ENCODE peak calls at places on chromosomes 7 and 10, in six cellular contexts. V, E, F, R, N and H are unnamed samples.

GRCh38 chr10:546971-547590 is 142.4 kb downstream of the DIP2C start:
- DNase-seq in V (no peak), E (peak; percentile 34), F (peak; percentile 63), R (peak; percentile 62), N (peak; percentile 81), H (peak; percentile 69)

GRCh38 chr7:4739528-4739992 is 35.9 kb upstream of the AP5Z1 start:
- DNase-seq in V (peak; percentile 42), E (no peak), F (peak; percentile 76), R (peak; percentile 77), N (no peak), H (no peak)

GRCh38 chr7:75642810-75643486 is 95.8 kb downstream of the HIP1 start:
- DNase-seq in V (peak; percentile 76), E (peak; percentile 74), F (peak; percentile 75), R (peak; percentile 70), N (peak; percentile 85), H (peak; percentile 95)

GRCh38 chr10:26869528-26869927 is 8.8 kb upstream of the ABI1 start:
- DNase-seq in V (no peak), E (peak; percentile 45), F (no peak), R (no peak), N (peak; percentile 64), H (no peak)

GRCh38 chr10:130958981-130959751 is 352.4 kb downstream of the TCERG1L start:
- DNase-seq in V (no peak), E (no peak), F (no peak), R (no peak), N (no peak), H (no peak)

GRCh38 chr10:13143761-13144160 is 17.6 kb upstream of the MCM10 start:
- DNase-seq in V (no peak), E (no peak), F (no peak), R (no peak), N (no peak), H (no peak)

GRCh38 chr7:141533149-141533949 is 17.9 kb upstream of the AGK start:
- DNase-seq in V (peak; percentile 89), E (peak; percentile 72), F (peak; percentile 92), R (peak; percentile 77), N (peak; percentile 78), H (peak; percentile 96)

GRCh38 chr7:153185936-153186335 is 426.4 kb downstream of the ACTR3B start:
- DNase-seq in V (no peak), E (no peak), F (no peak), R (no peak), N (no peak), H (peak; percentile 11)

GRCh38 chr7:28700790-28701203 is 257.3 kb downstream of the TRIL start:
- DNase-seq in V (no peak), E (no peak), F (no peak), R (no peak), N (no peak), H (no peak)

GRCh38 chr10:47371629-47372485 is 12.2 kb downstream of the ZNF488 start:
- DNase-seq in V (no peak), E (no peak), F (no peak), R (peak; percentile 10), N (no peak), H (no peak)

GRCh38 chr7:44286618-44287487 is 38.5 kb downstream of the CAMK2B start:
- DNase-seq in V (no peak), E (no peak), F (no peak), R (peak; percentile 30), N (no peak), H (no peak)

GRCh38 chr7:44287488-44288380 is 37.7 kb downstream of the CAMK2B start:
- DNase-seq in V (no peak), E (no peak), F (no peak), R (peak; percentile 29), N (no peak), H (no peak)

GRCh38 chr7:44284881-44285541 is 40.4 kb downstream of the CAMK2B start:
- DNase-seq in V (no peak), E (no peak), F (no peak), R (peak; percentile 60), N (no peak), H (no peak)

GRCh38 chr7:44285561-44285960 is 39.8 kb downstream of the CAMK2B start:
- DNase-seq in V (no peak), E (no peak), F (no peak), R (peak; percentile 36), N (no peak), H (no peak)

GRCh38 chr7:44286182-44286617 is 39.2 kb downstream of the CAMK2B start:
- DNase-seq in V (no peak), E (no peak), F (no peak), R (peak; percentile 49), N (no peak), H (peak; percentile 52)
- TF ChIP-seq CTCF in V (peak; percentile 8), E (no peak), F (no peak), R (no peak), N (peak; percentile 16), H (peak; percentile 25)

GRCh38 chr10:96584035-96584434 is 2.8 kb downstream of the TM9SF3 start:
- DNase-seq in V (no peak), E (no peak), F (no peak), R (no peak), N (no peak), H (no peak)
- H3K9me2 ChIP-seq in V (no peaks in the 10 kb centered on the region), E (no peaks in the 10 kb centered on the region), F (no peaks in the 10 kb centered on the region), R (no peaks in the 10 kb centered on the region), N (no peaks in the 10 kb centered on the region), H (no peaks in the 10 kb centered on the region)

GRCh38 chr7:149790146-149790548 is 16.8 kb upstream of the ZNF467 start:
- DNase-seq in V (no peak), E (no peak), F (peak; percentile 63), R (peak; percentile 92), N (no peak), H (peak; percentile 85)
- TF ChIP-seq CTCF in V (no peak), E (no peak), F (peak; percentile 56), R (peak; percentile 62), N (no peak), H (peak; percentile 82)

DNA sequence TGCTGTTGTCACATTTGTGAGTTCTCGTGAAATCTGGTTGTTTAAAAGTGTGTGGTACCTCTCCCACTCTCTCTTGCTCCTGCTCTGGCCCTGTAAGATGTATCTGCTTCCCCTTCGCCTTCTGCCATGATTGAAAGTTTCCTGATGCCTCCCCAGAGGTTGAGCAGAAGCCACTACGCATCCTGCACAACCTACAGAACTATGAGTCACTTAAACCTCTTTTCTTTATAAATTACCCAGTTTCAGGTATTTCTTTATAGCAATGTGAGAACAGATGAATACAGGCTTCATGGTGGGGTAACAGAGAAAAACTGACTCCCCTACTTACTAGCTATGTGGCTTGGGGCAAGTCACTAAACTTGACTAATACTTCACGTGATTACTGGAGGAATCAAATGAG is 18.0 kb upstream of the STEAP4 start:
- DNase-seq in V (no peak), E (no peak), F (no peak), R (no peak), N (no peak), H (no peak)
- H3K9me2 ChIP-seq in V (no peaks in the 10 kb centered on the region), E (no peaks in the 10 kb centered on the region), F (no peaks in the 10 kb centered on the region), R (no peaks in the 10 kb centered on the region), N (peaks cover 5% of the 10 kb centered on the region), H (peaks cover 4% of the 10 kb centered on the region)